ENCODE peak calls at places on chromosomes 5 and 9, in five cellular contexts. R is PC-3, J is pancreas, T is right lobe of liver, U is SJSA1. F is an unnamed sample.

GRCh38 chr9:91207889-91208651 is 153.6 kb downstream of the AUH start:
- DNase-seq in R (no peak), J (no peak), T (no peak), U (no peak), F (no peak)

GRCh38 chr9:132162764-132163456 is 1.1 kb downstream of the NTNG2 start:
- DNase-seq in R (no peak), J (no peak), T (no peak), U (no peak), F (no peak)

GRCh38 chr5:178121450-178122276 is 8.3 kb downstream of the N4BP3 start:
- DNase-seq in R (no peak), J (no peak), T (no peak), U (no peak), F (no peak)

GRCh38 chr5:34583167-34583566 is 73.0 kb upstream of the RAI14 start:
- DNase-seq in R (no peak), J (no peak), T (no peak), U (no peak), F (no peak)

GRCh38 chr5:127942246-127943060 is 141.1 kb upstream of the SLC12A2 start:
- DNase-seq in R (peak), J (no peak), T (no peak), U (peak), F (no peak)

GRCh38 chr9:73093740-73094379 is 57.8 kb upstream of the ANXA1 start:
- DNase-seq in R (no peak), J (no peak), T (no peak), U (peak), F (no peak)

GRCh38 chr5:103224118-103224893 is 34.3 kb upstream of the MACIR start:
- DNase-seq in R (peak), J (peak), T (no peak), U (peak), F (no peak)

GRCh38 chr9:92763721-92764380 is 782 bp downstream of the BICD2 start:
- DNase-seq in R (no peak), J (peak), T (peak), U (peak), F (no peak)

GRCh38 chr9:98908897-98909634 is 34.6 kb upstream of the COL15A1 start:
- DNase-seq in R (no peak), J (no peak), T (no peak), U (peak), F (no peak)

GRCh38 chr9:27945386-27945785 is 372.1 kb upstream of the C9orf72 start:
- DNase-seq in R (peak), J (no peak), T (no peak), U (no peak), F (no peak)

GRCh38 chr5:32949571-32949970 is 238.4 kb downstream of the NPR3 start:
- DNase-seq in R (peak), J (no peak), T (no peak), U (no peak), F (no peak)

GRCh38 chr9:4508907-4509589 is 18.8 kb downstream of the SLC1A1 start:
- DNase-seq in R (no peak), J (no peak), T (no peak), U (no peak), F (no peak)

GRCh38 chr5:156326718-156327259 is at the start of gene SGCD:
- DNase-seq in R (no peak), J (peak), T (no peak), U (no peak), F (no peak)

GRCh38 chr9:121282309-121283071 is 14.5 kb downstream of the GSN start:
- DNase-seq in R (peak), J (no peak), T (no peak), U (peak), F (no peak)

GRCh38 chr5:151686673-151687378 is at the start of gene SPARC:
- DNase-seq in R (no peak), J (peak), T (peak), U (peak), F (peak)

GRCh38 chr9:109469646-109470358 is 28.3 kb downstream of the PTPN3 start:
- DNase-seq in R (peak), J (peak), T (peak), U (peak), F (peak)

GRCh38 chr5:36528588-36528987 is 77.8 kb upstream of the SLC1A3 start:
- DNase-seq in R (no peak), J (no peak), T (no peak), U (no peak), F (no peak)

GRCh38 chr5:114101153-114101552 is 260.7 kb upstream of the KCNN2 start:
- DNase-seq in R (peak), J (peak), T (no peak), U (peak), F (no peak)

GRCh38 chr5:72281764-72282499 is 38.1 kb downstream of the MRPS27 start:
- DNase-seq in R (no peak), J (no peak), T (no peak), U (peak), F (no peak)

GRCh38 chr5:38808666-38809343 is 37.0 kb upstream of the OSMR start:
- DNase-seq in R (no peak), J (no peak), T (no peak), U (no peak), F (no peak)

GRCh38 chr5:175867587-175868347 is 3.6 kb upstream of the CPLX2 start:
- DNase-seq in R (peak), J (no peak), T (peak), U (no peak), F (peak)

GRCh38 chr9:121841771-121842611 is 190.6 kb downstream of the DAB2IP start:
- DNase-seq in R (no peak), J (no peak), T (no peak), U (peak), F (no peak)

GRCh38 chr5:132473608-132474007 is 17.0 kb downstream of the IRF1 start:
- DNase-seq in R (no peak), J (no peak), T (no peak), U (no peak), F (no peak)

GRCh38 chr5:87900419-87900818 is 368.2 kb downstream of the TMEM161B start:
- DNase-seq in R (no peak), J (no peak), T (no peak), U (no peak), F (no peak)
- H3K27ac ChIP-seq in R (no peak), J (no peak), T (no peak), U (no peak), F (peak)

GRCh38 chr9:111298831-111299603 is 31.0 kb downstream of the OR2K2 start:
- DNase-seq in R (peak), J (no peak), T (no peak), U (peak), F (peak)
- H3K27ac ChIP-seq in R (peak), J (no peak), T (no peak), U (peak), F (peak)

DNA sequence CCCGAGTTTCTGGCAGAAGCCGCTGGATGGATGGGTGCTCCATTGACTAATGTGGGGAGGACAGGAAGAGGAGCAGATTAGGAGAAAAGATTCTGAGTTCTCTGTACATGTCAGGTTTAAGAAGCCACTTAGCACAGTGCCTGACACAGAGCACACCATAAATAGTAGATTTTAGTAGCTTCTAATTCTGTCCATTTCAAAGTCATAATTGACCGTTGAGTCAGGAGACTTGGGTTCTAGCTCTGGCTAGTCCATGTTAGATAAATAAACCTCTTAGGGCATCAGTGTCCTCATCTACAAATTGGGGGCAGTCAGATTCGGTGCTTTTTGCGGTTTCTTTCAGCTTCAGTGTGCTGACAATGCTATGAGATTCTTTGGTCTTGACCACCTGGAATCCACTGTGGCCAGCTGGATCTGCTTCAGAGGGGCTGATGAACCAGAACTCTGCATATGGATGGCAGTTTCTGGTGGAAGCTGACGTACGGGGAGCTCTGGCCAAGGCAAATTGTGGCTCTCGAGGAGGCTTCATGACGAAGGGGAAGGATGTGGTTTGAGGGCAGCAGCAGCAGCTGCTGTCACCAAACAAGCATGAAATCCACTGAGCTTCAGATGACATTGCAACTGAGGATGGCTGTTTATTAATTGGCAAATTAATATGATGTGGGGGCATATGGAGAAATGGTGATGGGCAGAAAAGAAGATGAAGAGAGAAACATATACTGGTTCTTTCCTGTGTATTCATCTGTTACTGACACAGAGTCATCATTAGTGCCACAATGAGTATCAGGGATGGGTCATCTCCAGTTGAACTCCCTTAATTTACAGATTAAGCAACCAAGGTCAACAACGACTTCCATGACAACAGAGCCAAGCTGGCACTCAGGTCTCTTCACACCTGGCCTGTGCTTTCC is 134.4 kb downstream of the AOPEP start:
- DNase-seq in R (no peak), J (no peak), T (peak), U (peak), F (no peak)
- H3K27ac ChIP-seq in R (peak), J (no peak), T (peak), U (peak), F (no peak)

GRCh38 chr5:155125696-155126095 is 112.1 kb downstream of the KIF4B start:
- DNase-seq in R (no peak), J (no peak), T (no peak), U (no peak), F (no peak)

GRCh38 chr5:155127552-155127951 is 114.0 kb downstream of the KIF4B start:
- DNase-seq in R (no peak), J (no peak), T (no peak), U (no peak), F (no peak)

GRCh38 chr5:155128786-155129512 is 115.4 kb downstream of the KIF4B start:
- DNase-seq in R (peak), J (no peak), T (no peak), U (no peak), F (no peak)

GRCh38 chr5:155129513-155129880 is 115.9 kb downstream of the KIF4B start:
- DNase-seq in R (peak), J (no peak), T (no peak), U (no peak), F (no peak)

DNA sequence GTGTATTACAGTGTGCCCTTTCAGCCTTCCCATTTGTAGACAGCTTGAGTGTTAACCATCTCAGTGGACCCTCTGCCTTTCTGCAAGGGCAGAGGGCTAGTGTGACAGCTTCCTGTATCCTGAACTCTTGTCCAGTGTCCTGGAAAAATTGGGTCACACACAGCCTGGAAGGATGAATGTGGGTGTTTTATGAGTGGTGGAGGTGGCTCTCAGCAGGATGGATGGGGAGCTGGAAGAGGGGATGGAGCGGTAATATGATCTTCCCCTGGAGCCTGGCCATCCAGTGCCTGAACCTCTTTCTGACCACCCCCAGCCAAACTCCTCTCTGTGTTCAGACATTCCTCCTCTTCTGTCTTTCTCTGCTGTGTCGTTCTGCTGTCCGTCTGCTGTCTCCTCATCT is 113.0 kb downstream of the KIF4B start:
- DNase-seq in R (no peak), J (no peak), T (no peak), U (no peak), F (no peak)
- H3K27ac ChIP-seq in R (no peak), J (no peak), T (no peak), U (no peak), F (no peak)

GRCh38 chr5:50709471-50709870 is 43.0 kb downstream of the PARP8 start:
- DNase-seq in R (no peak), J (no peak), T (no peak), U (no peak), F (no peak)

GRCh38 chr5:50715001-50715400 is 48.6 kb downstream of the PARP8 start:
- DNase-seq in R (no peak), J (no peak), T (no peak), U (no peak), F (no peak)

GRCh38 chr5:50710838-50711237 is 44.4 kb downstream of the PARP8 start:
- DNase-seq in R (no peak), J (no peak), T (no peak), U (no peak), F (no peak)

GRCh38 chr5:50712479-50712878 is 46.0 kb downstream of the PARP8 start:
- DNase-seq in R (no peak), J (no peak), T (no peak), U (no peak), F (no peak)

GRCh38 chr5:50711280-50711679 is 44.8 kb downstream of the PARP8 start:
- DNase-seq in R (no peak), J (peak), T (peak), U (no peak), F (no peak)
- H3K27ac ChIP-seq in R (no peak), J (no peak), T (peak), U (no peak), F (no peak)

DNA sequence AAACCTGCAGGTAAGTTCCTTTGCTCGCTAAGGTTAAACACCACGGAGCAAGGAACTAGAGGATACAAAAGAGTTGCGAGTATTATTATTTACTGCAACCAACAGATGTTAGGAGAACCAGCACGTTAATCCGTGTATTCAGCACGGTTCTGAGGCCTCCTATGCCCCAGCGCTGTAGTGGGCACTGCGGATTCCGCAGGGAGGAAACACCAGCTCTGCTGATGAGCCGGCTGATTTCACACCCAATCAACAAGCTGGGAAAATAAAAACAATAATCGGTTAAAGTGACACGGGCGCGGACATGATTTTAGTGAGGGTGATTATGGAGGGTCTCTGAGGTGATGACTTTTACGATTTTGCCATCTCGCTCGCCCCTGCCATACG is 689 bp upstream of the PRELID2 start:
- DNase-seq in R (no peak), J (no peak), T (no peak), U (no peak), F (no peak)
- H3K27ac ChIP-seq in R (peak), J (peak), T (peak), U (peak), F (no peak)

GRCh38 chr9:95980262-95981125 is 105.0 kb downstream of the ERCC6L2 start:
- DNase-seq in R (no peak), J (no peak), T (no peak), U (peak), F (no peak)
- H3K27ac ChIP-seq in R (no peak), J (no peak), T (no peak), U (peak), F (no peak)

DNA sequence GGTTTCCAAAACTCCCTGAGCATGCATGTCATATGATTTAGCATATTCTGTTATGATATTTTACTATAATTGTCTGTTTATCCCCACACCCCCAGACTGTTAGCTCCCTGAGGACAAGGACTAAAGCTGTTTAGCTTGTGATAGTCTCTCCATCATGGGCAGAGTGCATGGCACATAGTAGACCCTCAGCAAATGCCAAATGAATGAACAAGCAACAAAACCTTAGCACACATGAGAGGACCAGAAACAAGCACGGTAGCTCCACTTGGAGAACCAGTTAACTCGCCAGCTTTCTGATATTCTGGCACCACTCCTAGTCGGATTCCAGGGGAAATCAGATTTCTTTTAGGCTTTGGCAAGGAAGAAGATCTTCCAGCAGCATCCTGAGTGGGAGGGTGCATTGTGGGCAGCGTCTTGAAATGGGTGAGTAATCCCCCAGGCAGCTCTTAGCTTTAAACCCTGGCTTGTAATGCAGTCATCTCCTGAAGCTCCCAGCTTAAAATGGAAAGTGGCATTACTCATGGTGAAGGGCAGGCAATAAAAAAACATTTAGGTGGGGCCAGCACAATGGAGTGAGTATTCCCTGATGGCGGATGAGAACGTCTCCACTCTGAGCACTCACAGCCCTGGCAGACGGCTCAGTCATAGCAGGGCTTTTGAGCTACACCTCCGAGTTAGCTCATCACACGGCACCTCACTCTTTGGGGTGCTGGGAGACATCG is 41.1 kb downstream of the FGF1 start:
- DNase-seq in R (peak), J (no peak), T (no peak), U (peak), F (no peak)
- H3K27ac ChIP-seq in R (peak), J (no peak), T (no peak), U (peak), F (no peak)